ENCODE peak calls at places on chromosomes 12 and 14, in nine cellular contexts. T, E, L, N, F, J, I, P and S are unnamed samples.

GRCh38 chr14:90003526-90004312 is 48.0 kb downstream of the TDP1 start:
- DNase-seq in P (no peak), T (no peak), I (no peak), L (no peak), J (no peak), E (no peak), F (no peak), N (no peak), S (no peak)

GRCh38 chr12:102811125-102811737 is 105.8 kb downstream of the PAH start:
- DNase-seq in P (no peak), L (no peak), N (peak; percentile 4), F (no peak), I (peak; percentile 25), T (peak; percentile 47), E (no peak), J (no peak), S (no peak)

GRCh38 chr12:102371177-102371576 is 109.2 kb downstream of the IGF1 start:
- DNase-seq in P (no peak), F (no peak), J (no peak), L (no peak), I (no peak), N (no peak), E (no peak), T (no peak), S (no peak)

GRCh38 chr14:106842687-106843086 is 1316.3 kb downstream of the TMEM121 start:
- DNase-seq in F (no peak), E (no peak), T (no peak), L (no peak), I (no peak), N (no peak), P (no peak), J (peak; percentile 68), S (no peak)

GRCh38 chr12:62284749-62285148 is 24.5 kb downstream of the USP15 start:
- DNase-seq in E (no peak), T (no peak), F (no peak), P (no peak), I (no peak), L (no peak), N (no peak), J (no peak), S (no peak)

GRCh38 chr14:66101662-66102061 is 384.5 kb upstream of the CCDC196 start:
- DNase-seq in N (peak; percentile 15), I (no peak), F (no peak), T (no peak), P (no peak), J (no peak), E (no peak), L (no peak), S (no peak)

GRCh38 chr14:54683882-54684794 is 117.2 kb downstream of the SAMD4A start:
- DNase-seq in I (no peak), L (peak; percentile 33), F (no peak), E (no peak), J (no peak), T (peak; percentile 77), P (peak; percentile 44), N (peak; percentile 88), S (peak; percentile 88)

GRCh38 chr12:105538880-105539279 is 208.4 kb downstream of the C12orf75 start:
- DNase-seq in F (no peak), I (no peak), E (no peak), N (peak; percentile 45), L (peak; percentile 85), T (no peak), P (no peak), J (no peak), S (no peak)

GRCh38 chr12:107844312-107844921 is 69.9 kb downstream of the ASCL4 start:
- DNase-seq in F (no peak), E (no peak), P (no peak), J (peak; percentile 77), L (no peak), T (no peak), N (no peak), I (peak; percentile 5), S (no peak)

GRCh38 chr12:115433014-115433634 is 749.1 kb upstream of the TBX3 start:
- DNase-seq in F (no peak), L (no peak), J (no peak), N (no peak), P (no peak), T (no peak), E (no peak), I (no peak), S (no peak)

GRCh38 chr12:65787056-65787855 is 37.0 kb upstream of the HMGA2 start:
- DNase-seq in T (no peak), P (no peak), L (no peak), E (no peak), J (no peak), F (no peak), N (no peak), I (no peak), S (no peak)

GRCh38 chr14:69370061-69370460 is 28.0 kb downstream of the ERH start:
- DNase-seq in T (no peak), E (no peak), L (no peak), N (no peak), J (no peak), P (no peak), F (no peak), I (no peak), S (no peak)

GRCh38 chr14:72643317-72643801 is 250.5 kb downstream of the DPF3 start:
- DNase-seq in L (peak; percentile 94), T (no peak), F (peak; percentile 12), N (peak; percentile 95), J (no peak), E (peak; percentile 34), P (peak; percentile 97), I (peak; percentile 79), S (no peak)

GRCh38 chr14:96754845-96755184 is 42.4 kb upstream of the VRK1 start:
- DNase-seq in N (no peak), P (no peak), E (no peak), J (no peak), I (no peak), T (no peak), L (no peak), F (no peak), S (no peak)

GRCh38 chr12:26319511-26319910 is 124.1 kb downstream of the SSPN start:
- DNase-seq in F (no peak), P (peak; percentile 26), J (no peak), N (peak; percentile 97), E (no peak), L (peak; percentile 81), T (peak; percentile 62), I (no peak), S (no peak)

GRCh38 chr12:49866859-49867579 is 24.1 kb upstream of the BCDIN3D start:
- DNase-seq in E (peak; percentile 38), F (peak; percentile 49), N (peak; percentile 71), I (peak; percentile 84), L (peak; percentile 15), P (no peak), J (peak; percentile 88), T (peak; percentile 87), S (peak; percentile 16)

GRCh38 chr12:109540526-109541411 is 32.5 kb downstream of the MMAB start:
- DNase-seq in E (peak; percentile 22), T (no peak), I (no peak), J (no peak), F (peak; percentile 20), N (no peak), L (no peak), P (no peak), S (no peak)

GRCh38 chr12:114993202-114993601 is 309.2 kb upstream of the TBX3 start:
- DNase-seq in T (no peak), P (no peak), L (no peak), I (no peak), J (no peak), N (no peak), F (no peak), E (no peak), S (no peak)

GRCh38 chr12:94710933-94711332 is 60.6 kb upstream of the TMCC3 start:
- DNase-seq in E (peak; percentile 8), L (no peak), P (no peak), N (no peak), I (peak; percentile 36), T (no peak), F (no peak), J (no peak), S (no peak)

GRCh38 chr12:2083561-2083960 is 30.8 kb downstream of the CACNA1C start:
- DNase-seq in I (no peak), E (no peak), J (no peak), F (no peak), L (no peak), N (no peak), P (no peak), T (no peak), S (no peak)

GRCh38 chr14:96852823-96853422 is 55.7 kb downstream of the VRK1 start:
- DNase-seq in I (peak; percentile 45), J (no peak), E (no peak), N (peak; percentile 81), L (peak; percentile 34), T (peak; percentile 5), P (peak; percentile 15), F (no peak), S (no peak)

GRCh38 chr12:3680919-3681594 is 71.9 kb downstream of the CRACR2A start:
- DNase-seq in F (peak; percentile 12), L (no peak), E (peak; percentile 11), T (peak; percentile 57), P (no peak), N (peak; percentile 65), I (no peak), J (no peak), S (no peak)